ENCODE peak calls at places on chromosomes 13 and 19, in four cellular contexts. One of them, this sample, is unnamed.

GRCh38 chr19:4359627-4360000 is 16.3 kb downstream of the MPND start:
- DNase-seq in uterus: no peak
- DNase-seq in WERI-Rb-1: no peak
- DNase-seq in sigmoid colon: peak; percentile 71
- DNase-seq in this sample: no peak

GRCh38 chr19:13356185-13356584 is 150.1 kb downstream of the CACNA1A start:
- DNase-seq in uterus: no peak
- DNase-seq in WERI-Rb-1: no peak
- DNase-seq in sigmoid colon: no peak
- DNase-seq in this sample: no peak

GRCh38 chr19:28443361-28443760 is 769.6 kb downstream of the UQCRFS1 start:
- DNase-seq in uterus: no peak
- DNase-seq in WERI-Rb-1: no peak
- DNase-seq in sigmoid colon: no peak
- DNase-seq in this sample: no peak

GRCh38 chr13:31008400-31009115 is 76.1 kb downstream of the TEX26 start:
- DNase-seq in uterus: no peak
- DNase-seq in WERI-Rb-1: no peak
- DNase-seq in sigmoid colon: no peak
- DNase-seq in this sample: no peak

GRCh38 chr19:54035215-54036178 is 28.2 kb downstream of the VSTM1 start:
- DNase-seq in uterus: no peak
- DNase-seq in WERI-Rb-1: no peak
- DNase-seq in sigmoid colon: no peak
- DNase-seq in this sample: no peak

GRCh38 chr13:35818577-35819165 is 312.5 kb downstream of the DCLK1 start:
- DNase-seq in uterus: no peak
- DNase-seq in WERI-Rb-1: no peak
- DNase-seq in sigmoid colon: no peak
- DNase-seq in this sample: peak; percentile 74

GRCh38 chr19:44988896-44989563 is 12.2 kb upstream of the RELB start:
- DNase-seq in uterus: peak; percentile 58
- DNase-seq in WERI-Rb-1: peak; percentile 69
- DNase-seq in sigmoid colon: peak; percentile 86
- DNase-seq in this sample: peak; percentile 75

GRCh38 chr13:108463365-108463764 is 166.0 kb upstream of the MYO16 start:
- DNase-seq in uterus: no peak
- DNase-seq in WERI-Rb-1: no peak
- DNase-seq in sigmoid colon: no peak
- DNase-seq in this sample: no peak

GRCh38 chr13:24032252-24032651 is 128.3 kb upstream of the SPATA13 start:
- DNase-seq in uterus: no peak
- DNase-seq in WERI-Rb-1: no peak
- DNase-seq in sigmoid colon: no peak
- DNase-seq in this sample: no peak

DNA sequence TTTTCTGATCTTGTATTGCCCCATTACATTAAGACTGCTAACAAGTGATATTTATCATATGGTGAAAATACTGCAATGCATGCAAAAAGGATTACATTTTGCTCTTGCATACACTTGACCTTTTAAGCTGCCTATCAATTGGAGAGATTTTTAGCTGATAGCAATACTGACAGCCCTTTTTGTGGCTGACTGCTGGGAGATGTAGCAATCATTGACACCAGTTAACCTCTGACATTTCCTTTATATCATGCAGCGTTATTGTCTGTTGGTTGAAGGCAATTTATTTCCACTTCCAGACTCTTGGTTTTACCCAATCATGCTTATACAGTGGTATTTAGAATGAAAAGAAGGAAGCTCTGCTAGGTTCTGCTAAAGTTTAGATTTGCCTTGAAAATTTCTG is 364.0 kb downstream of the LMO7 start:
- DNase-seq in uterus: no peak
- DNase-seq in WERI-Rb-1: no peak
- DNase-seq in sigmoid colon: no peak
- DNase-seq in this sample: no peak
- H3K27ac ChIP-seq in uterus: no peak overlapping the region
- H3K27ac ChIP-seq in WERI-Rb-1: no peak overlapping the region
- H3K27ac ChIP-seq in sigmoid colon: no peak overlapping the region
- H3K27ac ChIP-seq in this sample: no peak overlapping the region

GRCh38 chr19:1450735-1451669 is 1.1 kb downstream of the APC2 start:
- DNase-seq in uterus: no peak
- DNase-seq in WERI-Rb-1: no peak
- DNase-seq in sigmoid colon: no peak
- DNase-seq in this sample: no peak
- H3K27me3 ChIP-seq in uterus: peaks cover 67% of the 10 kb centered on the region
- H3K27me3 ChIP-seq in WERI-Rb-1: peaks cover 45% of the 10 kb centered on the region
- H3K27me3 ChIP-seq in sigmoid colon: peaks cover 83% of the 10 kb centered on the region
- H3K27me3 ChIP-seq in this sample: peaks cover 17% of the 10 kb centered on the region

GRCh38 chr13:36920612-36921185 is 661 bp upstream of the SMAD9 start:
- DNase-seq in uterus: no peak
- DNase-seq in WERI-Rb-1: no peak
- DNase-seq in sigmoid colon: no peak
- DNase-seq in this sample: peak; percentile 41
- H3K4me3 ChIP-seq in uterus: peak overlapping the region; percentile 66
- H3K4me3 ChIP-seq in WERI-Rb-1: peak overlapping the region; percentile 18
- H3K4me3 ChIP-seq in sigmoid colon: peak overlapping the region; percentile 35
- H3K4me3 ChIP-seq in this sample: peak overlapping the region; percentile 68

GRCh38 chr19:38243279-38243673 is 12.9 kb downstream of the PPP1R14A start:
- DNase-seq in uterus: no peak
- DNase-seq in WERI-Rb-1: no peak
- DNase-seq in sigmoid colon: no peak
- DNase-seq in this sample: no peak
- H3K27ac ChIP-seq in uterus: no peak overlapping the region
- H3K27ac ChIP-seq in WERI-Rb-1: peak overlapping the region; percentile 57
- H3K27ac ChIP-seq in sigmoid colon: no peak overlapping the region
- H3K27ac ChIP-seq in this sample: no peak overlapping the region

DNA sequence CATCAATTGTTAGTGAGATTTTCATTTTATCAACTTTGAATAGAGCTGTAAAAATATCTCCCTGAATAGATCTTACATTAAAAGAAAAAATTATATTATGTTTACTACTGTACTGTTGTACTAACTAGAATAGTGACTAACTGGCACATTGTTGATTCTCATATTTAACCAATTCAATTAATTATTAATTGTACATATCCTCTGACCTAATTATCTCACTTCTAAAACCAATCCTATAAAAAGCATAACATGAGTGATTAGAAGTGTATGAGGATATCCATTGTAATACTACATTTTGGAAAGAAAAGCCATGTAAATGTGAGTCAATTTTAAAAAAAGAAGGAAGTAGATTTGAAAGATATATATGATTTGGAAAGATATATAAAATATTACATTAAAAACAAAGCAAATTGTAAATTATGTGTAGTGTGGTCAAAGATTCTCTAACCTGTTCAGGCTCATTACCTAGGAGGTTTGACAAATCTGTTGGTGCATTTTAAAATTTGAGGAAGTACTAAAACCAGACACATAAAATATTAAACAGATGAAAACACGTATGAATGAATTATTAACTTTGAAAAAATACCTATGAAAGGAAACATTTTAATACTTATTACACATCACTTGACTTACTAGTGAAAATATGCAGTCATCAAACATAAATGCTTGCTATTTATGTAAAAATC is 829.8 kb upstream of the SLC10A2 start:
- DNase-seq in uterus: no peak
- DNase-seq in WERI-Rb-1: no peak
- DNase-seq in sigmoid colon: no peak
- DNase-seq in this sample: no peak
- H3K27me3 ChIP-seq in uterus: no peaks in the 10 kb centered on the region
- H3K27me3 ChIP-seq in WERI-Rb-1: no peaks in the 10 kb centered on the region
- H3K27me3 ChIP-seq in sigmoid colon: no peaks in the 10 kb centered on the region
- H3K27me3 ChIP-seq in this sample: no peaks in the 10 kb centered on the region

DNA sequence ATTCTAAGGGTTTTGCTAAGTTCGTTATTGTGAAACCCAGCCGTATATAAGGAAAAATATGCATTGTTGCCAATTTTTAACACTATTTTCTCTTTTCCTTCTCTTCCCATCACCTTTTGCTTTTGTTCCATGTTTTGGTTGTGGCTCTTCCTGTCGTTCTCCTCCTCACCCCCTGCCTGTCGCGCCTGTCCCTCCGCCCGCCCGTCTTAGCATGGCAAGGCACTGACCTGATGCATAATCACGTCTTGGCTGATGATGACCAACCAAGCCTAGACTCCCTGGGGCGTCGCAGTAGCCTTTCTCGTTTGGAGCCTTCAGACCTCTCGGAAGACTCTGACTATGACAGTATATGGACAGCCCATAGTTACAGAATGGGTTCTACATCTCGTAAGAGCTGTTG is 28.5 kb upstream of the TEX29 start:
- DNase-seq in uterus: no peak
- DNase-seq in WERI-Rb-1: no peak
- DNase-seq in sigmoid colon: no peak
- DNase-seq in this sample: no peak
- H3K4me3 ChIP-seq in uterus: no peak overlapping the region
- H3K4me3 ChIP-seq in WERI-Rb-1: no peak overlapping the region
- H3K4me3 ChIP-seq in sigmoid colon: no peak overlapping the region
- H3K4me3 ChIP-seq in this sample: no peak overlapping the region

This sample was measured in SJCRH30.